ENCODE peak calls at places on chromosomes 3 and 15, in nine cellular contexts. W, F, G, B, M, N, O, Q and R are unnamed samples.
A peak's percentile ranks its signal among the peaks of the same experiment; 100 is the strongest.

GRCh38 chr3:115657168-115657567 is 33.9 kb downstream of the GAP43 start:
- DNase-seq in M (no peak), O (no peak), G (no peak), F (no peak), W (no peak), B (no peak), Q (no peak), N (no peak), R (no peak)

GRCh38 chr3:43870110-43870509 is 179.4 kb downstream of the ABHD5 start:
- DNase-seq in B (no peak), F (peak; percentile 60), G (peak; percentile 60), M (no peak), Q (peak; percentile 87), O (no peak), W (no peak), N (no peak), R (no peak)

GRCh38 chr3:42820746-42821051 is 11.5 kb downstream of the ACKR2 start:
- DNase-seq in B (no peak), W (no peak), G (no peak), N (no peak), Q (no peak), O (no peak), F (no peak), M (no peak), R (no peak)

GRCh38 chr3:35659808-35660207 is 20.5 kb downstream of the ARPP21 start:
- DNase-seq in G (peak; percentile 56), Q (peak; percentile 41), B (no peak), F (no peak), W (no peak), M (no peak), N (no peak), O (no peak), R (no peak)

GRCh38 chr3:134645515-134645914 is 5.3 kb downstream of the KY start:
- DNase-seq in Q (no peak), B (no peak), W (no peak), O (no peak), M (no peak), F (no peak), G (no peak), N (no peak), R (no peak)

GRCh38 chr15:64209680-64210334 is 47.0 kb upstream of the PPIB start:
- DNase-seq in M (no peak), G (peak; percentile 28), O (no peak), N (peak; percentile 38), F (peak; percentile 74), Q (peak; percentile 64), B (no peak), W (peak; percentile 33), R (no peak)

GRCh38 chr3:64530434-64531049 is 157.3 kb downstream of the ADAMTS9 start:
- DNase-seq in W (peak; percentile 21), B (peak; percentile 74), F (peak; percentile 69), G (peak; percentile 79), M (peak; percentile 73), N (peak; percentile 28), O (peak; percentile 54), Q (peak; percentile 16), R (no peak)

GRCh38 chr3:11434017-11434526 is 161.9 kb downstream of the ATG7 start:
- DNase-seq in F (peak; percentile 78), B (no peak), G (peak; percentile 49), Q (no peak), O (no peak), M (peak; percentile 39), N (no peak), W (no peak), R (no peak)

GRCh38 chr3:42633544-42633943 is 20.0 kb upstream of the ZBTB47 start:
- DNase-seq in G (no peak), Q (no peak), N (no peak), O (no peak), W (no peak), B (no peak), M (no peak), F (no peak), R (no peak)

GRCh38 chr15:100687532-100688215 is 85.3 kb downstream of the ASB7 start:
- DNase-seq in W (no peak), M (no peak), B (no peak), N (no peak), Q (no peak), O (no peak), F (peak; percentile 76), G (no peak), R (no peak)

GRCh38 chr15:75029378-75030022 is 6.1 kb downstream of the PPCDC start:
- DNase-seq in F (peak; percentile 89), M (peak; percentile 95), O (peak; percentile 95), N (peak; percentile 79), B (peak; percentile 96), Q (peak; percentile 87), G (peak; percentile 94), W (peak; percentile 51), R (peak; percentile 89)

GRCh38 chr3:136957751-136958288 is at the start of gene IL20RB:
- DNase-seq in O (no peak), M (no peak), G (no peak), Q (peak; percentile 14), W (peak; percentile 62), F (peak; percentile 89), B (no peak), N (no peak), R (no peak)

GRCh38 chr15:42100021-42100800 is 5.8 kb upstream of the PLA2G4D start:
- DNase-seq in G (no peak), F (no peak), Q (no peak), N (no peak), B (no peak), W (no peak), M (no peak), O (no peak), R (no peak)

GRCh38 chr3:86257955-86258641 is 732.9 kb downstream of the VGLL3 start:
- DNase-seq in N (peak; percentile 13), Q (no peak), G (no peak), F (no peak), B (no peak), W (no peak), O (no peak), M (no peak), R (no peak)

DNA sequence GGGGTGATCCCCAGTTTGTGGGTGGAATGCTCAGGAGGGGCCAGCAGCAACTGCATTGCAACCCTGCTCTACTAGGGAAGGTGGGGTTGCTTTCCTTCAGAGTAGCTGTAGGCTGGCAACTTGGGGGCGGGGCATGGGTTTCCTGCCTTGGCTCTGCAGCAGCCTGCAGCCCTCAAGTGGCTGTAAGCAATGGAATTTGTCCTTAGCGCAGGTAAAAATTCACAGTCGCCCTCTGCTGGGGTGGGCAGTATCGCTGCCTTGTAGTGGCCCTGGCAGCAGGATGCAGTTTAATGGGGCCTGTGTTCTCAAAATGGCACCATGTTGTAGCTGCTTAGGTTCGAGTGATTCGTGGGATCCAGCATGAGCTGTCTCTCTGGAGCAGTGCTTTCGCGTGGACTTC is 29.8 kb downstream of the STT3B start:
- DNase-seq in O (no peak), N (no peak), Q (no peak), G (no peak), B (no peak), M (no peak), F (no peak), W (no peak), R (no peak)
- TF ChIP-seq CTCF in O (no peak), N (no peak), Q (no peak), G (no peak), B (no peak), M (no peak), F (no peak), W (no peak), R (no peak)

GRCh38 chr15:89777821-89778380 is 1.8 kb downstream of the MESP2 start:
- DNase-seq in F (no peak), M (no peak), G (no peak), N (no peak), Q (no peak), O (no peak), W (no peak), B (no peak), R (no peak)

GRCh38 chr15:89775815-89776214 is 317 bp upstream of the MESP2 start:
- DNase-seq in O (no peak), B (no peak), M (no peak), Q (no peak), F (no peak), G (no peak), N (no peak), W (no peak), R (no peak)

GRCh38 chr15:89777073-89777820 is 1.1 kb downstream of the MESP2 start:
- DNase-seq in N (no peak), W (no peak), F (no peak), M (no peak), G (no peak), Q (no peak), O (no peak), B (no peak), R (no peak)

GRCh38 chr15:89774492-89774891 is 1.6 kb upstream of the MESP2 start:
- DNase-seq in N (no peak), B (no peak), W (no peak), Q (no peak), F (no peak), G (no peak), M (no peak), O (no peak), R (no peak)

GRCh38 chr15:89776274-89777072 is at the start of gene MESP2:
- DNase-seq in G (peak; percentile 92), W (peak; percentile 50), B (peak; percentile 85), F (peak; percentile 76), N (peak; percentile 90), Q (peak; percentile 90), M (peak; percentile 87), O (peak; percentile 86), R (peak; percentile 52)
- TF ChIP-seq CTCF in G (peak; percentile 19), W (no peak), B (peak; percentile 11), F (peak; percentile 29), N (peak; percentile 28), Q (no peak), M (peak; percentile 29), O (peak; percentile 62), R (no peak)

GRCh38 chr3:36795622-36796021 is 31.3 kb upstream of the DCLK3 start:
- DNase-seq in M (no peak), B (no peak), F (no peak), Q (no peak), W (no peak), G (no peak), N (no peak), O (no peak), R (no peak)

GRCh38 chr3:36790765-36791164 is 26.4 kb upstream of the DCLK3 start:
- DNase-seq in B (no peak), Q (no peak), M (no peak), W (no peak), O (no peak), N (no peak), G (no peak), F (no peak), R (no peak)

GRCh38 chr3:36786921-36787890 is 22.9 kb upstream of the DCLK3 start:
- DNase-seq in M (no peak), F (no peak), W (no peak), G (no peak), N (no peak), O (no peak), B (no peak), Q (no peak), R (no peak)

GRCh38 chr3:36796896-36797295 is 32.5 kb upstream of the DCLK3 start:
- DNase-seq in O (no peak), W (no peak), N (no peak), F (no peak), G (peak; percentile 22), Q (peak; percentile 12), B (no peak), M (no peak), R (no peak)

GRCh38 chr3:36792342-36792741 is 28.0 kb upstream of the DCLK3 start:
- DNase-seq in B (no peak), M (no peak), G (peak; percentile 18), Q (peak; percentile 37), O (peak; percentile 40), N (peak; percentile 31), W (peak; percentile 24), F (peak; percentile 27), R (no peak)
- TF ChIP-seq CTCF in B (no peak), M (no peak), G (peak; percentile 23), Q (peak; percentile 46), O (peak; percentile 16), N (peak; percentile 51), W (peak; percentile 59), F (peak; percentile 48), R (no peak)

GRCh38 chr15:76903251-76903681 is 1.9 kb downstream of the SCAPER start:
- DNase-seq in O (no peak), N (peak; percentile 32), B (no peak), F (peak; percentile 47), M (no peak), W (peak; percentile 12), G (peak; percentile 36), Q (peak; percentile 66), R (no peak)
- TF ChIP-seq CTCF in O (no peak), N (peak; percentile 45), B (no peak), F (peak; percentile 32), M (no peak), W (no peak), G (peak; percentile 40), Q (peak; percentile 58), R (peak; percentile 24)